ENCODE peak calls at places on chromosomes 7 and 10, in ten cellular contexts. L is neural crest cell, M is EH, R is PC-3, W is caudate nucleus, P is RWPE1, T is RPMI8226, J is kidney glomerular epithelial cell, V is mucosa of gallbladder, S is H9. G is an unnamed sample.

GRCh38 chr7:99106869-99107268 is 37.0 kb downstream of the SMURF1 start:
- DNase-seq in M (no peak), V (no peak), R (peak), P (peak), S (no peak), W (no peak), L (no peak), J (peak), T (no peak), G (no peak)

GRCh38 chr7:50303082-50303893 is 1.2 kb upstream of the IKZF1 start:
- DNase-seq in M (no peak), J (no peak), V (no peak), W (no peak), T (no peak), S (peak), P (no peak), L (no peak), R (no peak), G (no peak)

GRCh38 chr10:119667562-119668328 is 16.6 kb downstream of the BAG3 start:
- DNase-seq in J (peak), P (peak), M (peak), L (peak), W (no peak), S (no peak), T (no peak), R (peak), V (peak), G (peak)

GRCh38 chr10:29598861-29599311 is 35.9 kb downstream of the SVIL start:
- DNase-seq in W (no peak), L (no peak), S (no peak), P (no peak), T (no peak), V (peak), R (no peak), M (peak), J (no peak), G (no peak)

GRCh38 chr10:117442944-117443676 is 67.9 kb upstream of the PDZD8 start:
- DNase-seq in T (peak), R (peak), V (peak), S (peak), W (peak), P (peak), L (peak), M (peak), J (peak), G (peak)

GRCh38 chr10:5625992-5626777 is 40.2 kb downstream of the ASB13 start:
- DNase-seq in V (no peak), P (no peak), T (no peak), R (no peak), M (peak), J (no peak), L (no peak), W (no peak), S (no peak), G (no peak)

GRCh38 chr10:51162002-51162401 is 87.7 kb downstream of the PRKG1 start:
- DNase-seq in L (no peak), R (no peak), T (no peak), S (peak), M (no peak), J (no peak), P (no peak), V (no peak), W (no peak), G (no peak)

GRCh38 chr10:74988787-74989574 is 122.5 kb upstream of the SAMD8 start:
- DNase-seq in V (no peak), P (peak), L (no peak), J (no peak), M (peak), R (no peak), S (no peak), W (no peak), T (no peak), G (no peak)

GRCh38 chr7:54827719-54828118 is 68.7 kb upstream of the SEC61G start:
- DNase-seq in M (no peak), S (no peak), W (no peak), R (no peak), T (peak), P (no peak), J (no peak), V (no peak), L (no peak), G (no peak)

GRCh38 chr10:17425584-17426262 is 28.7 kb downstream of the ST8SIA6 start:
- DNase-seq in L (no peak), M (no peak), V (no peak), P (no peak), S (no peak), W (no peak), T (no peak), J (no peak), R (no peak), G (no peak)

GRCh38 chr10:58712982-58713381 is 200.3 kb downstream of the BICC1 start:
- DNase-seq in S (no peak), V (no peak), P (no peak), M (no peak), T (no peak), R (peak), L (no peak), W (no peak), J (no peak), G (no peak)

GRCh38 chr10:78931333-78932083 is 137.3 kb upstream of the ZMIZ1 start:
- DNase-seq in M (peak), T (no peak), P (no peak), W (no peak), L (no peak), J (no peak), V (peak), R (peak), S (no peak), G (peak)

GRCh38 chr10:82668266-82668665 is 793.3 kb downstream of the NRG3 start:
- DNase-seq in R (no peak), S (no peak), J (no peak), P (peak), L (no peak), M (no peak), V (no peak), W (no peak), T (no peak), G (no peak)

GRCh38 chr10:101566333-101567164 is 21.5 kb downstream of the POLL start:
- DNase-seq in R (peak), W (no peak), J (no peak), M (peak), P (no peak), T (peak), V (no peak), S (peak), L (no peak), G (no peak)

GRCh38 chr7:35249537-35249907 is 4.4 kb downstream of the TBX20 start:
- DNase-seq in W (no peak), J (no peak), M (no peak), S (peak), R (peak), V (no peak), T (no peak), L (no peak), P (no peak), G (no peak)

GRCh38 chr7:143882611-143883078 is 19.3 kb downstream of the TCAF1 start:
- DNase-seq in S (peak), R (no peak), V (peak), M (peak), W (peak), J (no peak), L (peak), P (no peak), T (no peak), G (peak)

GRCh38 chr10:132557696-132558515 is 20.3 kb downstream of the INPP5A start:
- DNase-seq in R (no peak), S (no peak), J (no peak), P (no peak), L (no peak), M (no peak), V (no peak), T (no peak), W (no peak), G (no peak)

GRCh38 chr10:79379512-79380124 is 32.3 kb downstream of the PPIF start:
- DNase-seq in M (peak), J (no peak), W (no peak), R (no peak), S (peak), P (no peak), V (peak), L (peak), T (no peak), G (no peak)

GRCh38 chr10:30804478-30805055 is 175.0 kb upstream of the LYZL2 start:
- DNase-seq in T (no peak), L (no peak), P (no peak), M (peak), R (peak), W (no peak), S (no peak), J (no peak), V (peak), G (no peak)

GRCh38 chr7:1460757-1461639 is 1.7 kb upstream of the MICALL2 start:
- DNase-seq in M (peak), W (no peak), R (peak), J (no peak), P (no peak), L (no peak), T (no peak), V (peak), S (no peak), G (peak)

GRCh38 chr7:82595176-82595575 is 151.6 kb upstream of the CACNA2D1 start:
- DNase-seq in V (no peak), J (peak), R (no peak), L (no peak), P (no peak), T (no peak), W (no peak), M (no peak), S (no peak), G (no peak)

GRCh38 chr10:117175215-117175900 is 21.9 kb upstream of the KCNK18 start:
- DNase-seq in J (no peak), M (no peak), P (no peak), S (peak), W (peak), L (no peak), V (no peak), T (peak), R (no peak), G (no peak)

GRCh38 chr7:11513460-11513859 is 318.5 kb downstream of the THSD7A start:
- DNase-seq in T (no peak), P (no peak), J (no peak), L (no peak), R (no peak), W (no peak), S (no peak), V (no peak), M (no peak), G (no peak)

GRCh38 chr10:75358835-75359421 is 42.6 kb downstream of the ZNF503 start:
- DNase-seq in J (peak), W (no peak), V (no peak), T (peak), P (peak), R (peak), M (peak), S (no peak), L (no peak), G (peak)

GRCh38 chr7:92767427-92767826 is 68.9 kb downstream of the CDK6 start:
- DNase-seq in P (no peak), T (no peak), J (peak), L (no peak), M (peak), R (peak), V (no peak), W (no peak), S (no peak), G (no peak)

GRCh38 chr10:131473645-131474044 is 162.1 kb upstream of the TCERG1L start:
- DNase-seq in L (no peak), M (no peak), J (no peak), P (no peak), R (no peak), S (no peak), W (no peak), T (no peak), V (no peak), G (no peak)

GRCh38 chr7:35722054-35722849 is 27.3 kb upstream of the HERPUD2 start:
- DNase-seq in L (no peak), W (no peak), S (no peak), M (no peak), V (no peak), R (no peak), T (no peak), J (no peak), P (no peak), G (no peak)

GRCh38 chr10:78424721-78425120 is 391.1 kb downstream of the RPS24 start:
- DNase-seq in S (peak), T (peak), L (no peak), W (no peak), J (no peak), M (no peak), V (no peak), P (peak), R (peak), G (no peak)

GRCh38 chr10:13865758-13866491 is 279.2 kb downstream of the PRPF18 start:
- DNase-seq in L (peak), R (peak), M (peak), P (peak), V (no peak), S (peak), W (no peak), T (no peak), J (peak), G (peak)

GRCh38 chr10:118908487-118909280 is 120.8 kb upstream of the NANOS1 start:
- DNase-seq in W (no peak), V (no peak), R (no peak), J (no peak), P (no peak), M (no peak), S (no peak), L (no peak), T (no peak), G (no peak)

GRCh38 chr10:43339136-43339535 is 32.3 kb upstream of the FXYD4 start:
- DNase-seq in T (no peak), M (no peak), L (no peak), W (no peak), S (no peak), P (no peak), R (no peak), V (no peak), J (no peak), G (no peak)

GRCh38 chr10:112362833-112363232 is 11.1 kb upstream of the ACSL5 start:
- DNase-seq in W (no peak), P (no peak), L (no peak), J (no peak), S (no peak), T (no peak), V (no peak), M (peak), R (no peak), G (no peak)

G was measured in H54.